ENCODE peak calls at places on chromosomes 1 and 21, in ten cellular contexts. C, O, M, T, P, K, Y, S, V and N are unnamed samples.

GRCh38 chr1:180500689-180501088 is 1.7 kb downstream of the ACBD6 start:
- DNase-seq in Y (no peak), K (no peak), P (no peak), C (no peak), M (no peak), V (no peak), T (no peak), S (no peak), O (no peak), N (no peak)

GRCh38 chr1:14778882-14779594 is 180.6 kb downstream of the KAZN start:
- DNase-seq in P (no peak), S (peak; percentile 30), K (no peak), C (peak; percentile 1), Y (peak; percentile 55), O (peak; percentile 47), M (no peak), T (no peak), V (peak; percentile 18), N (no peak)

GRCh38 chr21:38798481-38798882 is 7.2 kb upstream of the ETS2 start:
- DNase-seq in T (no peak), M (no peak), V (no peak), P (peak; percentile 90), C (peak; percentile 36), S (peak; percentile 95), K (no peak), Y (no peak), O (peak; percentile 59), N (no peak)

GRCh38 chr1:212728606-212729005 is 29.0 kb upstream of the BATF3 start:
- DNase-seq in Y (no peak), P (no peak), K (no peak), C (no peak), S (peak; percentile 63), O (no peak), M (no peak), V (no peak), T (no peak), N (no peak)

GRCh38 chr1:9078949-9079500 is 9.6 kb upstream of the SLC2A5 start:
- DNase-seq in P (no peak), K (no peak), M (no peak), C (peak; percentile 59), O (no peak), Y (no peak), V (no peak), T (no peak), S (peak; percentile 97), N (no peak)

GRCh38 chr1:206555473-206555935 is 48.2 kb downstream of the RASSF5 start:
- DNase-seq in Y (peak; percentile 63), M (no peak), C (peak; percentile 51), V (peak; percentile 74), S (no peak), T (peak; percentile 59), O (no peak), K (no peak), P (no peak), N (no peak)

GRCh38 chr1:1164701-1165451 is 8.8 kb upstream of the TTLL10 start:
- DNase-seq in V (no peak), M (no peak), T (no peak), P (peak; percentile 51), O (no peak), C (no peak), K (no peak), Y (no peak), S (peak; percentile 82), N (no peak)

GRCh38 chr1:244381887-244382565 is 69.7 kb downstream of the ADSS2 start:
- DNase-seq in C (no peak), P (no peak), M (no peak), O (peak; percentile 75), S (no peak), K (no peak), T (no peak), Y (no peak), V (no peak), N (no peak)

GRCh38 chr1:84855168-84855567 is 37.8 kb downstream of the LPAR3 start:
- DNase-seq in C (no peak), S (no peak), T (no peak), V (no peak), O (no peak), P (no peak), M (no peak), Y (no peak), K (no peak), N (no peak)

GRCh38 chr1:202159534-202160371 is 649 bp downstream of the PTPN7 start:
- DNase-seq in K (no peak), T (no peak), Y (no peak), C (peak; percentile 78), M (no peak), O (no peak), S (no peak), P (no peak), V (no peak), N (no peak)

DNA sequence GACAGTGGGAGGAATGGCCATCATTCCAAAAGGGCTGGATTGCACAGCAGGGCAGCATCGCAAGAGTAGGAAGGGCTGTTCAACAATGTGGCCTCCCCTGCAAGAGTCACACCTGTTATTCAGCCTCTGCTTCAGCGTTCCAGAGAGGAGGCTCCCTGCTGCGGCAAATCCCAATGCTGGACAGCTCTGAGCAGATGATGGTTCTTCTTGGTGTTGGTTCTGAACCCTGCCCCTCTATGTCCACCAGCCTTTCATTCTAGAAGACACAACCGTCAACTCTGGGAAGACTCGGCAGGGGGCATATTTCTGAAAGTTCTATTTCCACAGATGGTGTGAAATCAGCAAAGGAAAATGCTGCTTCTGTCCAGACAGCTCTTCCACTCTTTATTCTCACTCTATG is 260.5 kb downstream of the SIPA1L2 start:
- DNase-seq in C (no peak), S (no peak), V (no peak), K (no peak), Y (no peak), P (no peak), T (no peak), M (no peak), O (no peak), N (no peak)
- H3K27ac ChIP-seq in C (no peak overlapping the region), S (no peak overlapping the region), V (no peak overlapping the region), K (no peak overlapping the region), Y (no peak overlapping the region), P (no peak overlapping the region), T (no peak overlapping the region), M (no peak overlapping the region), O (no peak overlapping the region), N (no peak overlapping the region)

DNA sequence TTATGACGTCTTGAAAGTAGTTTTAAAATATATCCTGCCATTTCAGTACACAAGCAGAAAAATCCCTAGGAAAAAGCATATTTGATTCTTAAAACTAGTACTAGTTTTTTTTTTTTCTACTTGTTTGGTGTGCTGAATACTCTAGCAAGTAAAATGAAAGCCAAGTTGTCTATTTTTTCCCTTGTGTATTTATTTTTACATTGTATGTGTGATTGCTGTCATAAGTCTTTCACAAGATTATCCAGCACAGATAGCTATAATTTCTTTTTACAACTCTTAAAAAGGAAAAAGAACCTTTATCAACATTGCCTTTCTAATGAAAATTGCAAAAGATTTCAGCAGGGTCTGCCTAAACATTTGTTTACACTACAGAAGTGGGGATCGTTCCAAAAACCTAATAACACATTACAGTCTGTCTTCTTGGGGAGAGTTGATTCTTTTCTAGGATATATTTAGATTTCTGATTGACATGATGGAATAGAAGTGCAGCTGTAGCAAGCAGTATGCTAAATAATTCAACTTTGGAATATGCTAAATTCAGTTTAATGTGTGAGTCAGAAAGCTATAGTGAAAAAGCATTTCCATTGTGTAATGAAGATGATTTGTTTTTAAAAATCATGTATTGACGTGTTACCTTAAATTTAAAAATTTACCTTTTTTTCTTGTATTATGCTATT is 2.5 kb downstream of the DR1 start:
- DNase-seq in M (no peak), T (no peak), S (no peak), Y (no peak), V (no peak), O (no peak), K (no peak), C (no peak), P (no peak), N (no peak)
- H3K27ac ChIP-seq in M (peak overlapping the region; percentile 91), T (peak overlapping the region; percentile 91), S (no peak overlapping the region), Y (no peak overlapping the region), V (no peak overlapping the region), O (no peak overlapping the region), K (no peak overlapping the region), C (peak overlapping the region; percentile 36), P (peak overlapping the region; percentile 94), N (peak overlapping the region; percentile 97)

GRCh38 chr1:91828007-91828321 is 58.0 kb downstream of the TGFBR3 start:
- DNase-seq in O (no peak), V (no peak), M (no peak), Y (no peak), C (no peak), T (no peak), S (peak; percentile 65), K (no peak), P (no peak), N (no peak)
- H3K27ac ChIP-seq in O (no peak overlapping the region), V (no peak overlapping the region), M (no peak overlapping the region), Y (no peak overlapping the region), C (no peak overlapping the region), T (no peak overlapping the region), S (peak overlapping the region; percentile 25), K (no peak overlapping the region), P (peak overlapping the region; percentile 23), N (peak overlapping the region; percentile 32)

GRCh38 chr1:222096883-222097282 is 355.0 kb upstream of the DUSP10 start:
- DNase-seq in P (peak; percentile 37), Y (no peak), K (no peak), M (no peak), S (no peak), T (no peak), V (no peak), C (no peak), O (no peak), N (no peak)

GRCh38 chr1:222099746-222100145 is 357.9 kb upstream of the DUSP10 start:
- DNase-seq in K (no peak), O (no peak), M (no peak), C (no peak), S (no peak), Y (no peak), T (no peak), P (no peak), V (no peak), N (no peak)

GRCh38 chr1:222097646-222098045 is 355.8 kb upstream of the DUSP10 start:
- DNase-seq in Y (no peak), S (no peak), T (no peak), C (no peak), V (no peak), P (peak; percentile 54), O (no peak), M (no peak), K (no peak), N (no peak)

GRCh38 chr1:222096476-222096772 is 354.5 kb upstream of the DUSP10 start:
- DNase-seq in T (no peak), M (no peak), V (no peak), K (no peak), Y (no peak), S (no peak), P (no peak), O (peak; percentile 6), C (no peak), N (no peak)

GRCh38 chr1:222098382-222098781 is 356.5 kb upstream of the DUSP10 start:
- DNase-seq in V (no peak), K (no peak), C (no peak), P (no peak), O (no peak), Y (no peak), M (no peak), T (no peak), S (no peak), N (no peak)
- H3K27ac ChIP-seq in V (no peak overlapping the region), K (no peak overlapping the region), C (no peak overlapping the region), P (peak overlapping the region; percentile 67), O (no peak overlapping the region), Y (no peak overlapping the region), M (no peak overlapping the region), T (no peak overlapping the region), S (no peak overlapping the region), N (no peak overlapping the region)